ENCODE peak calls at places on chromosomes 3 and 15, in six cellular contexts. N is right cardiac atrium, R is lower lobe of right lung, L is Karpas-422, Y is breast epithelium, Q is Peyer's patch. M is an unnamed sample.

GRCh38 chr3:155407971-155408370 is 114.5 kb upstream of the STRIT1 start:
- DNase-seq in Q (no peak), Y (no peak), L (no peak), R (no peak), N (no peak), M (no peak)

GRCh38 chr3:197040679-197041078 is 11.1 kb upstream of the MELTF start:
- DNase-seq in Q (no peak), Y (no peak), L (no peak), R (no peak), N (no peak), M (no peak)

GRCh38 chr3:65963787-65964707 is 74.7 kb downstream of the MAGI1 start:
- DNase-seq in Y (no peak), Q (no peak), R (no peak), L (no peak), N (no peak), M (no peak)

GRCh38 chr3:13610006-13610570 is 61.2 kb downstream of the FBLN2 start:
- DNase-seq in Y (no peak), N (no peak), R (no peak), Q (no peak), L (no peak), M (no peak)

GRCh38 chr15:37245358-37245757 is 145.0 kb upstream of the MEIS2 start:
- DNase-seq in Y (no peak), N (no peak), Q (no peak), R (no peak), L (no peak), M (no peak)

GRCh38 chr3:38131621-38132369 is 5.1 kb downstream of the ACAA1 start:
- DNase-seq in Q (no peak), N (no peak), L (peak), Y (no peak), R (peak), M (no peak)

GRCh38 chr3:15007681-15008141 is 57.4 kb downstream of the MRPS25 start:
- DNase-seq in L (no peak), Q (no peak), N (no peak), R (no peak), Y (no peak), M (no peak)

GRCh38 chr3:144351968-144352367 is 380.3 kb downstream of the DIPK2A start:
- DNase-seq in L (no peak), Q (no peak), N (no peak), R (no peak), Y (no peak), M (no peak)

GRCh38 chr3:58101499-58102370 is 93.5 kb downstream of the FLNB start:
- DNase-seq in Q (no peak), N (no peak), R (no peak), Y (no peak), L (no peak), M (no peak)

GRCh38 chr3:126351086-126351770 is 6.0 kb downstream of the KLF15 start:
- DNase-seq in N (peak), Y (no peak), R (peak), Q (peak), L (no peak), M (peak)

GRCh38 chr3:13501958-13502790 is 22.1 kb downstream of the HDAC11 start:
- DNase-seq in Y (no peak), Q (peak), R (peak), N (no peak), L (no peak), M (no peak)

GRCh38 chr3:57557088-57557537 is 1.0 kb downstream of the PDE12 start:
- DNase-seq in N (peak), Q (peak), Y (no peak), L (peak), R (peak), M (no peak)

GRCh38 chr3:177824190-177824786 is 627.0 kb upstream of the TBL1XR1 start:
- DNase-seq in N (peak), Q (no peak), R (no peak), Y (no peak), L (no peak), M (peak)

GRCh38 chr15:68587769-68588385 is 9.1 kb downstream of the CORO2B start:
- DNase-seq in L (no peak), N (no peak), Q (peak), R (no peak), Y (no peak), M (no peak)

GRCh38 chr3:32510075-32510724 is 7.5 kb upstream of the CMTM6 start:
- DNase-seq in Y (peak), R (no peak), N (peak), L (peak), Q (no peak), M (no peak)

GRCh38 chr3:155032918-155033317 is 47.2 kb upstream of the MME start:
- DNase-seq in N (no peak), L (no peak), Y (no peak), Q (no peak), R (no peak), M (no peak)

GRCh38 chr3:164024786-164025185 is 1053.5 kb downstream of the SI start:
- DNase-seq in Y (no peak), R (peak), Q (no peak), N (no peak), L (no peak), M (no peak)

GRCh38 chr3:16883057-16883725 is 1.6 kb upstream of the PLCL2 start:
- DNase-seq in L (no peak), N (no peak), Q (no peak), Y (no peak), R (peak), M (no peak)

GRCh38 chr15:101256756-101257155 is 4.9 kb upstream of the CHSY1 start:
- DNase-seq in Q (no peak), L (peak), Y (no peak), R (no peak), N (no peak), M (no peak)

GRCh38 chr3:107431048-107431297 is 53.7 kb downstream of the CCDC54 start:
- DNase-seq in Y (peak), L (no peak), Q (no peak), R (no peak), N (no peak), M (no peak)

GRCh38 chr15:61997786-61998185 is 62.5 kb downstream of the VPS13C start:
- DNase-seq in N (no peak), R (no peak), L (no peak), Y (no peak), Q (no peak), M (no peak)

GRCh38 chr15:100766225-100767001 is 113.2 kb upstream of the ALDH1A3 start:
- DNase-seq in N (no peak), L (no peak), Q (no peak), R (no peak), Y (peak), M (no peak)

DNA sequence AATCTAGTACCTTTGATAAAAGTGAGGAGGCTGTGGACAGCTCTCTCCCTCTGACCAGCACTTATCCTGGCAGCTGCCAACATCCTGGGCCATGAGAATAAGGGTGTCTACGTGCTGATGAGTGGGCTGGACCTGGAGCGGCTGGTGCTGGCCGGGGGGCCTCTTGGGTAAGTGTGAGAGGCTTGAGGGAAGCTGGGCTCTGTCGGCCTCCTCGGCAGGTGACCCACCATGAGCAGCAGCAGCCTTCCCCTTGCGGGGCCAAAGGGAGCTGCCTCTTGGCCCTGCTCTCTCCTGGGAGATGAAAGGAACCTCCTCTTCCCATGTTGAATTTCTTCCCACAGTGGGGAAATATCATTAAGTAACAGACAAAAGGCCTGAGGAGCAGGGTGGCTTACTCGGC is 9.2 kb downstream of the IVD start:
- DNase-seq in N (no peak), Y (no peak), L (no peak), R (no peak), Q (no peak), M (no peak)
- H3K4me3 ChIP-seq in N (no peak), Y (no peak), L (no peak), R (no peak), Q (no peak), M (no peak)

DNA sequence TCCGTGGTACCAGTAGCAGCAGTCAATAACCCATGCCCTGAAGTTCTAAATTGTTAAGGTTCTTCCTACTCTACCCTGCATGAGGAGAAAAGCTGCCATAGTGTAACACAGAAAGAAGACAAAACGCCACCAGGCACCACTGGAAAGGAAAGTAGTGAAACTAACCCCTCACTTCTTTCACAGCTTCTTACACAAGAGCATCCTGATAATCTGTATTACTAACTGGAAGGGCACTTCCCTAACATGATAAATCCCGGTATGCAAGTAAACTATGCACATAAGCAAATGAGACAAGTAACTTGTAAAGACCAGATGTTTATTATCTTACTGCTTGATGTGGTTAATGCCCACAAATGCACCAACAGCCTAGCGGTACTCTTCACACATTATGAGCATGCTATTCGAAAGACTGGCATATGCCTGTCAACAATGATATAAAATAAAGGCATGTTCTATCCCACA is 141.3 kb downstream of the ADAM10 start:
- DNase-seq in N (no peak), L (no peak), R (no peak), Y (no peak), Q (no peak), M (no peak)
- H3K4me3 ChIP-seq in N (no peak), L (no peak), R (no peak), Y (no peak), Q (no peak), M (no peak)

GRCh38 chr3:18902081-18902793 is 246.1 kb upstream of the KCNH8 start:
- DNase-seq in L (no peak), Q (no peak), Y (no peak), N (no peak), R (no peak), M (no peak)

GRCh38 chr3:18898911-18899310 is 249.4 kb upstream of the KCNH8 start:
- DNase-seq in Y (no peak), Q (no peak), L (no peak), N (no peak), R (no peak), M (no peak)

GRCh38 chr3:18900994-18901393 is 247.3 kb upstream of the KCNH8 start:
- DNase-seq in R (no peak), N (no peak), L (no peak), Y (no peak), Q (no peak), M (no peak)
- H3K4me3 ChIP-seq in R (no peak), N (no peak), L (no peak), Y (no peak), Q (no peak), M (no peak)

GRCh38 chr15:31307270-31308184 is 19.1 kb upstream of the KLF13 start:
- DNase-seq in Q (no peak), L (peak), R (no peak), N (no peak), Y (no peak), M (no peak)

GRCh38 chr15:31306036-31306425 is 20.6 kb upstream of the KLF13 start:
- DNase-seq in L (no peak), Q (no peak), R (no peak), N (no peak), Y (no peak), M (no peak)

GRCh38 chr15:31305375-31305774 is 21.3 kb upstream of the KLF13 start:
- DNase-seq in Y (no peak), R (no peak), Q (no peak), L (no peak), N (no peak), M (no peak)

GRCh38 chr15:31308185-31308639 is 18.4 kb upstream of the KLF13 start:
- DNase-seq in R (no peak), Y (no peak), L (peak), N (no peak), Q (no peak), M (no peak)

GRCh38 chr15:31306426-31307269 is 20.0 kb upstream of the KLF13 start:
- DNase-seq in Y (no peak), L (peak), N (peak), Q (no peak), R (no peak), M (no peak)
- H3K4me3 ChIP-seq in Y (no peak), L (peak), N (no peak), Q (no peak), R (no peak), M (no peak)

GRCh38 chr3:188946837-188947236 is 224.9 kb upstream of the TPRG1 start:
- DNase-seq in R (no peak), L (no peak), Y (no peak), N (no peak), Q (no peak), M (peak)

GRCh38 chr3:188947401-188947982 is 224.3 kb upstream of the TPRG1 start:
- DNase-seq in Q (peak), R (peak), Y (peak), N (peak), L (no peak), M (peak)

GRCh38 chr3:188946351-188946750 is 225.4 kb upstream of the TPRG1 start:
- DNase-seq in R (no peak), N (no peak), Y (no peak), Q (no peak), L (no peak), M (no peak)

GRCh38 chr3:188948658-188949400 is 222.9 kb upstream of the TPRG1 start:
- DNase-seq in Q (no peak), R (no peak), N (peak), L (no peak), Y (no peak), M (no peak)

GRCh38 chr3:188947983-188948657 is 223.7 kb upstream of the TPRG1 start:
- DNase-seq in N (peak), Y (peak), R (peak), Q (peak), L (no peak), M (peak)
- H3K4me3 ChIP-seq in N (peak), Y (peak), R (peak), Q (peak), L (no peak), M (peak)

DNA sequence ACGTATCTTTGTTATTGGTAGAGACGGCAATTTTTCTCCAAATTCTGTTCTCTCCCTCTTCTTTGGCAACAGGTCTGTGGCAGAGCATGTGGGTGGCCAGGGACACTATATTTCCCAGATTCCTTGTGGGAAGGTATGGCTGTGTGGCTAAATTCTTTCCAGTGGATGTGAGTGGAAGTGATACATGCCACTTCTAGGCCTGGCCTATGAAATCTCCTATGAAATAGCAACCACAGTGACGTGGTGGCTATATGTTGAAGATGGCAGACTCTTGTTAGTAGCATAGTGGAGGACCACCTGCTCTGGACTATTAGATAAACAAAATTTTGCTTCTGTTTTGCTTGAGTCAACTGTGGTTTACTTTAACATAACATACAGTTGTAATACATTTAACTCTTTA is 243.3 kb downstream of the IL20RB start:
- DNase-seq in N (no peak), R (no peak), Y (no peak), L (no peak), Q (no peak), M (no peak)
- H3K4me3 ChIP-seq in N (no peak), R (no peak), Y (no peak), L (no peak), Q (no peak), M (no peak)

GRCh38 chr15:99143655-99144610 is 39.1 kb downstream of the SYNM start:
- DNase-seq in N (peak), R (no peak), Y (no peak), Q (no peak), L (no peak), M (no peak)

GRCh38 chr15:99143230-99143629 is 38.4 kb downstream of the SYNM start:
- DNase-seq in N (no peak), R (no peak), Y (no peak), Q (no peak), L (no peak), M (no peak)

GRCh38 chr15:99141943-99142342 is 37.1 kb downstream of the SYNM start:
- DNase-seq in Q (no peak), L (no peak), R (no peak), N (no peak), Y (no peak), M (no peak)

GRCh38 chr15:99140590-99140989 is 35.7 kb downstream of the SYNM start:
- DNase-seq in N (no peak), L (no peak), Y (no peak), Q (no peak), R (no peak), M (no peak)

GRCh38 chr15:99142562-99142961 is 37.7 kb downstream of the SYNM start:
- DNase-seq in R (no peak), N (no peak), Q (no peak), L (no peak), Y (no peak), M (no peak)
- H3K4me3 ChIP-seq in R (no peak), N (no peak), Q (no peak), L (no peak), Y (no peak), M (no peak)

GRCh38 chr15:31226011-31226410 is 100.6 kb upstream of the KLF13 start:
- DNase-seq in L (peak), R (no peak), Y (no peak), N (no peak), Q (no peak), M (no peak)

GRCh38 chr15:31223478-31224350 is 102.9 kb upstream of the KLF13 start:
- DNase-seq in N (no peak), L (no peak), Y (no peak), Q (no peak), R (no peak), M (peak)

GRCh38 chr15:31227954-31228542 is 98.6 kb upstream of the KLF13 start:
- DNase-seq in L (peak), Y (no peak), R (no peak), N (no peak), Q (no peak), M (peak)

GRCh38 chr15:31227235-31227634 is 99.4 kb upstream of the KLF13 start:
- DNase-seq in N (no peak), L (no peak), Y (no peak), R (no peak), Q (no peak), M (no peak)

GRCh38 chr15:31225356-31225955 is 101.2 kb upstream of the KLF13 start:
- DNase-seq in Y (no peak), N (no peak), L (no peak), Q (no peak), R (no peak), M (peak)
- H3K4me3 ChIP-seq in Y (no peak), N (no peak), L (no peak), Q (no peak), R (no peak), M (no peak)

M was measured in left lung.